ENCODE peak calls at places on chromosomes 6 and 20, in nine cellular contexts. One of them, this sample, is unnamed.

GRCh38 chr6:118939683-118940082 is 4.7 kb upstream of the MCM9 start:
- DNase-seq in GM12865: no peak
- DNase-seq in brain microvascular endothelial cell: no peak
- DNase-seq in choroid plexus epithelial cell: no peak
- DNase-seq in mammary epithelial cell: no peak
- DNase-seq in fibroblast of lung: no peak
- DNase-seq in gastrocnemius medialis: no peak
- DNase-seq in cardiac fibroblast: no peak
- DNase-seq in cardiac muscle cell: no peak
- DNase-seq in this sample: no peak

GRCh38 chr6:79536615-79536968 is 638 bp downstream of the LCA5 start:
- DNase-seq in GM12865: peak; percentile 18
- DNase-seq in brain microvascular endothelial cell: peak; percentile 44
- DNase-seq in choroid plexus epithelial cell: peak; percentile 58
- DNase-seq in mammary epithelial cell: peak; percentile 41
- DNase-seq in fibroblast of lung: peak; percentile 58
- DNase-seq in gastrocnemius medialis: no peak
- DNase-seq in cardiac fibroblast: peak; percentile 64
- DNase-seq in cardiac muscle cell: peak; percentile 55
- DNase-seq in this sample: peak; percentile 63

GRCh38 chr20:2460752-2461424 is 9.7 kb downstream of the SNRPB start:
- DNase-seq in GM12865: no peak
- DNase-seq in brain microvascular endothelial cell: no peak
- DNase-seq in choroid plexus epithelial cell: no peak
- DNase-seq in mammary epithelial cell: no peak
- DNase-seq in fibroblast of lung: no peak
- DNase-seq in gastrocnemius medialis: no peak
- DNase-seq in cardiac fibroblast: no peak
- DNase-seq in cardiac muscle cell: peak; percentile 7
- DNase-seq in this sample: no peak

GRCh38 chr20:19661717-19662637 is 96.1 kb upstream of the RIN2 start:
- DNase-seq in GM12865: peak; percentile 78
- DNase-seq in brain microvascular endothelial cell: peak; percentile 71
- DNase-seq in choroid plexus epithelial cell: peak; percentile 89
- DNase-seq in mammary epithelial cell: peak; percentile 40
- DNase-seq in fibroblast of lung: peak; percentile 81
- DNase-seq in gastrocnemius medialis: peak; percentile 49
- DNase-seq in cardiac fibroblast: peak; percentile 86
- DNase-seq in cardiac muscle cell: peak; percentile 82
- DNase-seq in this sample: peak; percentile 82

GRCh38 chr20:60242836-60243520 is 284.8 kb downstream of the CDH26 start:
- DNase-seq in GM12865: no peak
- DNase-seq in brain microvascular endothelial cell: peak; percentile 66
- DNase-seq in choroid plexus epithelial cell: no peak
- DNase-seq in mammary epithelial cell: peak; percentile 75
- DNase-seq in fibroblast of lung: no peak
- DNase-seq in gastrocnemius medialis: no peak
- DNase-seq in cardiac fibroblast: peak; percentile 62
- DNase-seq in cardiac muscle cell: no peak
- DNase-seq in this sample: peak; percentile 49

GRCh38 chr20:47535088-47535487 is 33.4 kb downstream of the NCOA3 start:
- DNase-seq in GM12865: peak; percentile 51
- DNase-seq in brain microvascular endothelial cell: no peak
- DNase-seq in choroid plexus epithelial cell: no peak
- DNase-seq in mammary epithelial cell: no peak
- DNase-seq in fibroblast of lung: no peak
- DNase-seq in gastrocnemius medialis: no peak
- DNase-seq in cardiac fibroblast: no peak
- DNase-seq in cardiac muscle cell: no peak
- DNase-seq in this sample: no peak

GRCh38 chr6:108363756-108364356 is 69.0 kb downstream of the AFG1L start:
- DNase-seq in GM12865: peak; percentile 16
- DNase-seq in brain microvascular endothelial cell: no peak
- DNase-seq in choroid plexus epithelial cell: no peak
- DNase-seq in mammary epithelial cell: peak; percentile 34
- DNase-seq in fibroblast of lung: no peak
- DNase-seq in gastrocnemius medialis: no peak
- DNase-seq in cardiac fibroblast: no peak
- DNase-seq in cardiac muscle cell: no peak
- DNase-seq in this sample: peak; percentile 29

GRCh38 chr6:158322724-158323560 is 10.7 kb downstream of the TULP4 start:
- DNase-seq in GM12865: peak; percentile 70
- DNase-seq in brain microvascular endothelial cell: no peak
- DNase-seq in choroid plexus epithelial cell: peak; percentile 76
- DNase-seq in mammary epithelial cell: peak; percentile 89
- DNase-seq in fibroblast of lung: peak; percentile 68
- DNase-seq in gastrocnemius medialis: no peak
- DNase-seq in cardiac fibroblast: peak; percentile 80
- DNase-seq in cardiac muscle cell: peak; percentile 72
- DNase-seq in this sample: peak; percentile 59

GRCh38 chr20:44471481-44471882 is 4.2 kb upstream of the TTPAL start:
- DNase-seq in GM12865: no peak
- DNase-seq in brain microvascular endothelial cell: no peak
- DNase-seq in choroid plexus epithelial cell: peak; percentile 78
- DNase-seq in mammary epithelial cell: peak; percentile 60
- DNase-seq in fibroblast of lung: peak; percentile 65
- DNase-seq in gastrocnemius medialis: no peak
- DNase-seq in cardiac fibroblast: peak; percentile 77
- DNase-seq in cardiac muscle cell: peak; percentile 80
- DNase-seq in this sample: peak; percentile 43

GRCh38 chr6:74277749-74278148 is 581.7 kb downstream of the CD109 start:
- DNase-seq in GM12865: no peak
- DNase-seq in brain microvascular endothelial cell: peak; percentile 25
- DNase-seq in choroid plexus epithelial cell: peak; percentile 34
- DNase-seq in mammary epithelial cell: peak; percentile 8
- DNase-seq in fibroblast of lung: peak; percentile 25
- DNase-seq in gastrocnemius medialis: no peak
- DNase-seq in cardiac fibroblast: peak; percentile 23
- DNase-seq in cardiac muscle cell: peak; percentile 42
- DNase-seq in this sample: peak; percentile 10

GRCh38 chr6:105536961-105537360 is 134.1 kb upstream of the PREP start:
- DNase-seq in GM12865: no peak
- DNase-seq in brain microvascular endothelial cell: no peak
- DNase-seq in choroid plexus epithelial cell: peak; percentile 4
- DNase-seq in mammary epithelial cell: peak; percentile 96
- DNase-seq in fibroblast of lung: no peak
- DNase-seq in gastrocnemius medialis: no peak
- DNase-seq in cardiac fibroblast: no peak
- DNase-seq in cardiac muscle cell: no peak
- DNase-seq in this sample: no peak

GRCh38 chr6:3270258-3270657 is 11.5 kb downstream of the PSMG4 start:
- DNase-seq in GM12865: no peak
- DNase-seq in brain microvascular endothelial cell: no peak
- DNase-seq in choroid plexus epithelial cell: no peak
- DNase-seq in mammary epithelial cell: no peak
- DNase-seq in fibroblast of lung: no peak
- DNase-seq in gastrocnemius medialis: no peak
- DNase-seq in cardiac fibroblast: no peak
- DNase-seq in cardiac muscle cell: no peak
- DNase-seq in this sample: no peak

GRCh38 chr20:2871111-2871465 is 2.2 kb upstream of the PTPRA start:
- DNase-seq in GM12865: no peak
- DNase-seq in brain microvascular endothelial cell: no peak
- DNase-seq in choroid plexus epithelial cell: peak; percentile 81
- DNase-seq in mammary epithelial cell: peak; percentile 40
- DNase-seq in fibroblast of lung: peak; percentile 41
- DNase-seq in gastrocnemius medialis: no peak
- DNase-seq in cardiac fibroblast: peak; percentile 60
- DNase-seq in cardiac muscle cell: peak; percentile 27
- DNase-seq in this sample: peak; percentile 52

GRCh38 chr20:17841751-17842191 is 126.8 kb downstream of the SNX5 start:
- DNase-seq in GM12865: no peak
- DNase-seq in brain microvascular endothelial cell: no peak
- DNase-seq in choroid plexus epithelial cell: peak; percentile 77
- DNase-seq in mammary epithelial cell: no peak
- DNase-seq in fibroblast of lung: peak; percentile 97
- DNase-seq in gastrocnemius medialis: peak; percentile 41
- DNase-seq in cardiac fibroblast: peak; percentile 63
- DNase-seq in cardiac muscle cell: peak; percentile 73
- DNase-seq in this sample: peak; percentile 76

GRCh38 chr20:1800777-1801176 is 94.4 kb upstream of the SIRPA start:
- DNase-seq in GM12865: no peak
- DNase-seq in brain microvascular endothelial cell: no peak
- DNase-seq in choroid plexus epithelial cell: peak; percentile 70
- DNase-seq in mammary epithelial cell: no peak
- DNase-seq in fibroblast of lung: peak; percentile 65
- DNase-seq in gastrocnemius medialis: no peak
- DNase-seq in cardiac fibroblast: peak; percentile 57
- DNase-seq in cardiac muscle cell: peak; percentile 57
- DNase-seq in this sample: peak; percentile 37

GRCh38 chr20:18543932-18544331 is 23.3 kb upstream of the SMIM26 start:
- DNase-seq in GM12865: no peak
- DNase-seq in brain microvascular endothelial cell: no peak
- DNase-seq in choroid plexus epithelial cell: no peak
- DNase-seq in mammary epithelial cell: no peak
- DNase-seq in fibroblast of lung: no peak
- DNase-seq in gastrocnemius medialis: no peak
- DNase-seq in cardiac fibroblast: no peak
- DNase-seq in cardiac muscle cell: no peak
- DNase-seq in this sample: no peak

GRCh38 chr6:121504227-121504626 is 68.8 kb downstream of the GJA1 start:
- DNase-seq in GM12865: no peak
- DNase-seq in brain microvascular endothelial cell: peak; percentile 80
- DNase-seq in choroid plexus epithelial cell: peak; percentile 91
- DNase-seq in mammary epithelial cell: peak; percentile 80
- DNase-seq in fibroblast of lung: peak; percentile 78
- DNase-seq in gastrocnemius medialis: no peak
- DNase-seq in cardiac fibroblast: peak; percentile 96
- DNase-seq in cardiac muscle cell: peak; percentile 79
- DNase-seq in this sample: peak; percentile 87

GRCh38 chr6:36285187-36285612 is 15.3 kb downstream of the PNPLA1 start:
- DNase-seq in GM12865: no peak
- DNase-seq in brain microvascular endothelial cell: no peak
- DNase-seq in choroid plexus epithelial cell: no peak
- DNase-seq in mammary epithelial cell: no peak
- DNase-seq in fibroblast of lung: no peak
- DNase-seq in gastrocnemius medialis: no peak
- DNase-seq in cardiac fibroblast: no peak
- DNase-seq in cardiac muscle cell: no peak
- DNase-seq in this sample: no peak

DNA sequence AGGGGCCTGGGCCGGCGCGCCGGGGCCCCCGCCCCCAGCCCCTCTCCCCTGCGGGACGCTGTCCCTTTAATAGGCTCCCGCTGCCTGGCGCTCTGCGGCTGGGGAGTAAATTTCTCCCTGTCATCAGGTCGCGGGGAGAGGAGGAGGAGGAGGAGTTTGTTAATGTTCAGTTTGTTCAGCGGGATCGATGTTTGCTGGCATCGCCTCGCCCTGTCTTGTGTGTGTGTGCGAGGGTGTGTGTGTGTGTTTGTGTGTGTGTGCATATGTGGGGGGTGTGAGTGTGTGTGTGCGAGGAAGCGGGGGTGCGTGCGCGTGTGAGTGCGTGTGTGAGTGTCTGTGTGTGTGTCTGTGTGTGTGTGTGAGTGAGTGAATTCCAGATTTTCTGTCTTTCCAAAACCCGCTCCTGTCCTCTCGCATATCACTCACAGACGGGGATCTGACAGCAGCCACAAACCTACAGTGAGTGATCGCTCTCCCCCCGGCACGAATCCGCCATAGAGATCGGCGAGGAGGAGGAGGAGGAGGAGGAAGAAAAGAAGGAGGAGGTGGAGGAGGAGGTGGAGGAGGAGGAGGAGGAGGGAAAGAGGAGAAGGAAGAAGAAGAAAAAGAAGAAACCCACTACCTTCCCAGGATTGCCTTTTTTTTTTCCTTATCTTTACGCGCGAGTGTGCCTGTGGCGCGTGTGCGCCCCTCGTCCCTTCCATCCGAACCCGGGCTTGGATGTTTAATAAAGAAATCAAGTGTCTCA is at the start of gene TSHZ2:
- DNase-seq in GM12865: peak; percentile 2
- DNase-seq in brain microvascular endothelial cell: peak; percentile 0
- DNase-seq in choroid plexus epithelial cell: peak; percentile 13
- DNase-seq in mammary epithelial cell: peak; percentile 81
- DNase-seq in fibroblast of lung: peak; percentile 73
- DNase-seq in gastrocnemius medialis: peak; percentile 4
- DNase-seq in cardiac fibroblast: peak; percentile 21
- DNase-seq in cardiac muscle cell: peak; percentile 72
- DNase-seq in this sample: peak; percentile 19
- H3K4me3 ChIP-seq in GM12865: peak within 1 kb of the TSS; percentile 35
- H3K4me3 ChIP-seq in brain microvascular endothelial cell: peak within 1 kb of the TSS; percentile 50
- H3K4me3 ChIP-seq in choroid plexus epithelial cell: peak within 1 kb of the TSS; percentile 39
- H3K4me3 ChIP-seq in mammary epithelial cell: peak within 1 kb of the TSS; percentile 85
- H3K4me3 ChIP-seq in fibroblast of lung: peak within 1 kb of the TSS; percentile 86
- H3K4me3 ChIP-seq in gastrocnemius medialis: peak within 1 kb of the TSS; percentile 57
- H3K4me3 ChIP-seq in cardiac fibroblast: peak within 1 kb of the TSS; percentile 49
- H3K4me3 ChIP-seq in cardiac muscle cell: peak within 1 kb of the TSS; percentile 93
- H3K4me3 ChIP-seq in this sample: peak within 1 kb of the TSS; percentile 53

GRCh38 chr6:125792172-125792571 is 1.4 kb downstream of the NCOA7 start:
- DNase-seq in GM12865: no peak
- DNase-seq in brain microvascular endothelial cell: no peak
- DNase-seq in choroid plexus epithelial cell: no peak
- DNase-seq in mammary epithelial cell: peak; percentile 50
- DNase-seq in fibroblast of lung: no peak
- DNase-seq in gastrocnemius medialis: no peak
- DNase-seq in cardiac fibroblast: peak; percentile 40
- DNase-seq in cardiac muscle cell: peak; percentile 31
- DNase-seq in this sample: no peak
- H3K4me3 ChIP-seq in GM12865: peak overlapping the region; percentile 72
- H3K4me3 ChIP-seq in brain microvascular endothelial cell: no peak overlapping the region
- H3K4me3 ChIP-seq in choroid plexus epithelial cell: peak overlapping the region; percentile 80
- H3K4me3 ChIP-seq in mammary epithelial cell: peak overlapping the region; percentile 75
- H3K4me3 ChIP-seq in fibroblast of lung: peak overlapping the region; percentile 70
- H3K4me3 ChIP-seq in gastrocnemius medialis: peak overlapping the region; percentile 95
- H3K4me3 ChIP-seq in cardiac fibroblast: peak overlapping the region; percentile 82
- H3K4me3 ChIP-seq in cardiac muscle cell: no peak overlapping the region
- H3K4me3 ChIP-seq in this sample: no peak overlapping the region

DNA sequence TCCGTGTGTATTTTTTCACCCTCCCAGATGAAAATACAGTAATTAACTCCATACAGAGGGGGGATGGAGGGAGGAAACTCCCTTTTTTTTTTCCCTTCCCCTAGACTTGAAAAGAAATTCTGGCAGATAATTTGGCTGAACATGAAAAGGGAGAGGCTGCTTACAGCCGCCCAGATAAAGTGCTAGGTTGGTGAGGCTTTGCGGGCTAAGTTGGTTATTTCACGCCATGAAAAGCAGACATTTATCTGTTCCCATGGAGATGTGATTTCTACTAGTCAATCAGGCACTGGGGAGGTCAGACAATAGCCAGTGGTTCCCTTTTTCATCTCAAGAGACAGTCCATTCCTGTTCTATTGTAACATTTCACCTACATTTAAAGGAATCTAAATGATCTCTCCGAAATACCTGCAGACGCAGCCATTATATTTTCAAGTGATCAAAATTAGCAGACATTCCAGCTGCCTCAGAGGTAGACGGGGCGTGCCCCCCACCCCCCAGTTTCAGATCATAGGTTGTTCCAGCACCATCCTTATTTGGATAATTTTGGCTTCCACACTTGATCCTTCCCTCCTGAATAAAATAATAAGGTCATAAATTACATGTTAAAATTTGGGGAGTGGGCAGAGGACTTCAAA is 143.9 kb upstream of the ZNF217 start:
- DNase-seq in GM12865: peak; percentile 62
- DNase-seq in brain microvascular endothelial cell: no peak
- DNase-seq in choroid plexus epithelial cell: peak; percentile 20
- DNase-seq in mammary epithelial cell: peak; percentile 5
- DNase-seq in fibroblast of lung: no peak
- DNase-seq in gastrocnemius medialis: no peak
- DNase-seq in cardiac fibroblast: no peak
- DNase-seq in cardiac muscle cell: peak; percentile 32
- DNase-seq in this sample: no peak
- H3K4me3 ChIP-seq in GM12865: peak overlapping the region; percentile 58
- H3K4me3 ChIP-seq in brain microvascular endothelial cell: no peak overlapping the region
- H3K4me3 ChIP-seq in choroid plexus epithelial cell: no peak overlapping the region
- H3K4me3 ChIP-seq in mammary epithelial cell: no peak overlapping the region
- H3K4me3 ChIP-seq in fibroblast of lung: no peak overlapping the region
- H3K4me3 ChIP-seq in gastrocnemius medialis: no peak overlapping the region
- H3K4me3 ChIP-seq in cardiac fibroblast: no peak overlapping the region
- H3K4me3 ChIP-seq in cardiac muscle cell: no peak overlapping the region
- H3K4me3 ChIP-seq in this sample: no peak overlapping the region

GRCh38 chr6:26215200-26216014 is 128.2 kb downstream of the HFE start:
- DNase-seq in GM12865: peak; percentile 80
- DNase-seq in brain microvascular endothelial cell: no peak
- DNase-seq in choroid plexus epithelial cell: peak; percentile 28
- DNase-seq in mammary epithelial cell: peak; percentile 54
- DNase-seq in fibroblast of lung: peak; percentile 32
- DNase-seq in gastrocnemius medialis: no peak
- DNase-seq in cardiac fibroblast: peak; percentile 26
- DNase-seq in cardiac muscle cell: peak; percentile 26
- DNase-seq in this sample: peak; percentile 43
- H3K4me3 ChIP-seq in GM12865: peak overlapping the region; percentile 70
- H3K4me3 ChIP-seq in brain microvascular endothelial cell: peak overlapping the region; percentile 56
- H3K4me3 ChIP-seq in choroid plexus epithelial cell: peak overlapping the region; percentile 60
- H3K4me3 ChIP-seq in mammary epithelial cell: peak overlapping the region; percentile 47
- H3K4me3 ChIP-seq in fibroblast of lung: peak overlapping the region; percentile 74
- H3K4me3 ChIP-seq in gastrocnemius medialis: peak overlapping the region; percentile 42
- H3K4me3 ChIP-seq in cardiac fibroblast: peak overlapping the region; percentile 56
- H3K4me3 ChIP-seq in cardiac muscle cell: peak overlapping the region; percentile 47
- H3K4me3 ChIP-seq in this sample: peak overlapping the region; percentile 44